ENCODE peak calls at places on chromosomes 11 and 22, in ten cellular contexts. A is astrocyte; D is IMR-90; B is M059J; Z is activated T-cell treated with anti-CD3 and anti-CD28 coated beads for 24 hours; L is brain microvascular endothelial cell; M is naive thymus-derived CD8-positive, alpha-beta T cell; G is T47D; R is B cell; H is activated CD8-positive, alpha-beta T cell treated with anti-CD3 and anti-CD28 coated beads for 36 hours. J is an unnamed sample.

GRCh38 chr22:46758867-46759290 is 3.6 kb upstream of the TBC1D22A start:
- DNase-seq in M (peak), L (peak), A (peak), R (peak), D (peak), B (peak), H (peak), Z (no peak), G (no peak), J (no peak)

GRCh38 chr11:113690619-113691569 is 15.2 kb downstream of the TMPRSS5 start:
- DNase-seq in B (peak), H (peak), L (peak), G (no peak), D (peak), R (no peak), Z (no peak), A (peak), M (peak), J (no peak)

GRCh38 chr11:67400251-67400941 is 1.3 kb downstream of the PPP1CA start:
- DNase-seq in D (no peak), H (peak), B (no peak), R (no peak), M (no peak), Z (no peak), L (no peak), G (no peak), A (no peak), J (no peak)

GRCh38 chr22:25067851-25068421 is 115.4 kb downstream of the KIAA1671 start:
- DNase-seq in L (no peak), D (no peak), Z (peak), B (no peak), G (no peak), M (peak), A (no peak), R (no peak), H (peak), J (peak)

GRCh38 chr11:57248780-57249383 is 11.8 kb upstream of the APLNR start:
- DNase-seq in Z (no peak), L (peak), D (peak), A (peak), H (peak), G (peak), B (peak), M (peak), R (no peak), J (peak)

GRCh38 chr11:45021692-45022130 is 71.0 kb upstream of the TP53I11 start:
- DNase-seq in M (no peak), R (no peak), Z (no peak), A (peak), D (peak), B (peak), G (no peak), L (no peak), H (no peak), J (peak)

GRCh38 chr22:38758276-38758945 is 2.6 kb upstream of the SUN2 start:
- DNase-seq in H (peak), G (no peak), Z (peak), B (no peak), D (no peak), M (peak), R (peak), A (no peak), L (no peak), J (no peak)

GRCh38 chr11:14620027-14620511 is 23.5 kb upstream of the PDE3B start:
- DNase-seq in M (no peak), R (peak), A (no peak), B (no peak), Z (no peak), L (no peak), H (no peak), D (no peak), G (no peak), J (no peak)

GRCh38 chr11:86941871-86942208 is 13.4 kb downstream of the FZD4 start:
- DNase-seq in R (no peak), A (no peak), B (no peak), G (no peak), M (no peak), L (no peak), D (no peak), Z (no peak), H (no peak), J (no peak)

GRCh38 chr11:80783561-80783960 is 1342.7 kb upstream of the TENM4 start:
- DNase-seq in D (no peak), H (no peak), M (no peak), Z (no peak), G (no peak), L (no peak), A (no peak), B (no peak), R (no peak), J (no peak)

GRCh38 chr11:77287615-77288273 is 13.7 kb downstream of the GDPD4 start:
- DNase-seq in H (no peak), Z (no peak), G (no peak), R (no peak), A (peak), L (peak), B (peak), M (no peak), D (peak), J (no peak)

GRCh38 chr11:117750357-117750756 is 46.7 kb downstream of the DSCAML1 start:
- DNase-seq in H (no peak), R (no peak), Z (no peak), A (no peak), D (no peak), B (no peak), L (no peak), G (no peak), M (no peak), J (no peak)

GRCh38 chr11:34072041-34072440 is 20.5 kb downstream of the CAPRIN1 start:
- DNase-seq in L (no peak), H (no peak), A (no peak), M (no peak), Z (no peak), B (no peak), D (no peak), R (no peak), G (no peak), J (no peak)

GRCh38 chr22:25488244-25489020 is 76.0 kb upstream of the GRK3 start:
- DNase-seq in H (peak), D (peak), A (peak), R (no peak), L (peak), M (no peak), B (peak), Z (peak), G (no peak), J (no peak)

GRCh38 chr11:47856186-47856585 is 8.0 kb upstream of the NUP160 start:
- DNase-seq in H (no peak), B (peak), L (peak), D (peak), G (no peak), Z (no peak), M (no peak), R (no peak), A (no peak), J (no peak)

GRCh38 chr11:88378422-88379066 is 41.0 kb upstream of the CTSC start:
- DNase-seq in M (no peak), G (no peak), L (no peak), D (no peak), B (no peak), A (no peak), H (no peak), R (no peak), Z (no peak), J (no peak)

GRCh38 chr22:47040486-47041145 is 278.2 kb downstream of the TBC1D22A start:
- DNase-seq in H (no peak), G (no peak), A (no peak), Z (no peak), D (no peak), L (no peak), B (no peak), M (no peak), R (no peak), J (no peak)

GRCh38 chr11:28231475-28231874 is 123.3 kb downstream of the METTL15 start:
- DNase-seq in L (no peak), B (peak), D (peak), A (peak), Z (no peak), H (no peak), R (no peak), M (no peak), G (no peak), J (no peak)

GRCh38 chr11:47711225-47711624 is 3.9 kb downstream of the AGBL2 start:
- DNase-seq in A (no peak), D (no peak), G (no peak), M (no peak), H (no peak), L (no peak), Z (no peak), R (no peak), B (no peak), J (no peak)

GRCh38 chr11:86067230-86068137 is 1.4 kb downstream of the PICALM start:
- DNase-seq in R (no peak), A (no peak), B (peak), M (no peak), Z (no peak), G (no peak), L (no peak), H (no peak), D (no peak), J (no peak)